ENCODE peak calls at places on chromosomes 4 and X, in five cellular contexts. C is Peyer's patch, J is endothelial cell of umbilical vein, W is suprapubic skin, H is breast epithelium. T is an unnamed sample.

GRCh38 chrX:103248553-103248952 is 6.4 kb downstream of the TCEAL8 start:
- DNase-seq in C (no peak), W (no peak), J (peak), H (no peak), T (no peak)

GRCh38 chrX:39487166-39488006 is 610.4 kb downstream of the BCOR start:
- DNase-seq in C (no peak), H (no peak), W (no peak), J (no peak), T (no peak)

GRCh38 chr4:48268956-48269860 is at the start of gene TEC:
- DNase-seq in C (peak), H (peak), W (peak), J (peak), T (no peak)

GRCh38 chrX:103628386-103629290 is at the start of gene TCEAL1:
- DNase-seq in J (peak), C (peak), H (peak), W (peak), T (no peak)

GRCh38 chrX:130083656-130084382 is 26.5 kb downstream of the ELF4 start:
- DNase-seq in W (no peak), C (peak), J (no peak), H (no peak), T (no peak)

GRCh38 chr4:157115613-157116340 is 39.8 kb downstream of the GLRB start:
- DNase-seq in J (peak), H (no peak), C (no peak), W (no peak), T (no peak)

GRCh38 chr4:137601924-137602323 is 69.6 kb upstream of the PCDH18 start:
- DNase-seq in W (no peak), J (no peak), C (no peak), H (no peak), T (no peak)

GRCh38 chr4:23717528-23718248 is 172.2 kb downstream of the PPARGC1A start:
- DNase-seq in H (no peak), C (no peak), J (no peak), W (no peak), T (no peak)

GRCh38 chr4:107213410-107213809 is 177.3 kb upstream of the DKK2 start:
- DNase-seq in C (no peak), H (no peak), W (no peak), J (no peak), T (no peak)

GRCh38 chr4:61446957-61447356 is 246.8 kb downstream of the ADGRL3 start:
- DNase-seq in W (no peak), J (no peak), H (no peak), C (no peak), T (no peak)

GRCh38 chrX:121333942-121334341 is 286.5 kb downstream of the GLUD2 start:
- DNase-seq in W (no peak), C (no peak), J (no peak), H (no peak), T (no peak)

GRCh38 chr4:143358419-143358818 is 21.7 kb downstream of the GAB1 start:
- DNase-seq in H (no peak), W (no peak), J (no peak), C (no peak), T (no peak)

GRCh38 chrX:45667666-45668065 is 467.0 kb upstream of the DIPK2B start:
- DNase-seq in J (peak), C (no peak), H (no peak), W (no peak), T (no peak)

GRCh38 chr4:127482049-127482448 is 150.7 kb upstream of the INTU start:
- DNase-seq in W (no peak), J (no peak), C (no peak), H (no peak), T (no peak)

GRCh38 chr4:137471895-137472294 is 60.4 kb downstream of the PCDH18 start:
- DNase-seq in J (no peak), C (no peak), W (no peak), H (no peak), T (no peak)

GRCh38 chr4:106266201-106266600 is 49.8 kb downstream of the TBCK start:
- DNase-seq in H (no peak), C (no peak), J (peak), W (no peak), T (no peak)

GRCh38 chrX:24298191-24298590 is 15.7 kb downstream of the SUPT20HL2 start:
- DNase-seq in H (no peak), W (no peak), J (peak), C (no peak), T (no peak)

GRCh38 chrX:24293412-24293811 is 20.5 kb downstream of the SUPT20HL2 start:
- DNase-seq in H (no peak), C (no peak), J (no peak), W (no peak), T (no peak)

GRCh38 chrX:24292358-24292757 is 21.5 kb downstream of the SUPT20HL2 start:
- DNase-seq in W (no peak), C (no peak), J (no peak), H (no peak), T (no peak)

GRCh38 chrX:24294619-24295018 is 19.2 kb downstream of the SUPT20HL2 start:
- DNase-seq in H (no peak), J (peak), W (no peak), C (no peak), T (no peak)
- TF ChIP-seq CTCF in H (no peak), J (peak), W (no peak), C (no peak), T (no peak)

DNA sequence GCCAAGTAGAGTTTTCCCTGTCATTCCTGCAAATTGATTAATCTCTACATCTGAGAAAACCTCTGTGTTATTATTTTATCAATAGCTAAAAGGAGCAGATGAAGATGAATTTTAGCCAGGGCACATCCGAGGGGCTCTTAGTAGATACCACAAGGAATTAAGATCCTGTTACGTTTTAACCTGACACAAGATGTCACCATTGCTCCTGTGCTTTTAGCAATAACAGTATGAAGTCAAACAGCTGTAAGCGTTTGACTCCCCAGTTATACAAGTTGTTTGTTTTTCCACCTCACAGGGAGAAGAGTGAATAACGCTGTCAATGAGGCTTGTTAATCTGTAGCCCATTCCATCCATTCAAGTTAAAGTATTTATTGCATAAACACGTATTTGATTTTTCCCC is 76.0 kb upstream of the AP1S2 start:
- DNase-seq in C (no peak), W (no peak), H (no peak), J (peak), T (no peak)
- TF ChIP-seq CTCF in C (no peak), W (no peak), H (no peak), J (no peak), T (no peak)

DNA sequence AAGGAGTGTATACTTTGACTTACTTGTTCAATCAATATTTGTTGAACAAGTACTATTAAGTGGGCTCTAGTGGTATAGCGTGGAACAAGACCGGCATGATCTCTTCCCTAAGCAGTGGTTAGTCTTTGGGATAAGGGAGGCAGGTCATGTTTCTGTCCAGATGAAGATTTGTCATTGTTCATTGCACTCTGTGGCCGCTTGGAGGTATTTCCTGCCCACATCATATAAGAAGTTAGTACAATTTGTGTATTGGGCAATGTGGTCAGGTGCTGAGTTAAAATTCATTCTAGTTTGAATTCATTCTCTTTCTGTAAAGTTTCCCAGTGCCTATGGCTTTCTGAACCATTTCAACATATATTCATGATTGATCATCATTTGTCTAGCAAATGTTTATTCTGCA is 101.1 kb upstream of the SHISA3 start:
- DNase-seq in C (no peak), H (no peak), J (no peak), W (no peak), T (no peak)
- TF ChIP-seq CTCF in C (no peak), H (no peak), J (no peak), W (no peak), T (no peak)

GRCh38 chr4:30722092-30722915 is 2.1 kb downstream of the PCDH7 start:
- DNase-seq in J (peak), W (no peak), C (no peak), H (no peak), T (no peak)
- TF ChIP-seq CTCF in J (no peak), W (no peak), C (no peak), H (no peak), T (no peak)

DNA sequence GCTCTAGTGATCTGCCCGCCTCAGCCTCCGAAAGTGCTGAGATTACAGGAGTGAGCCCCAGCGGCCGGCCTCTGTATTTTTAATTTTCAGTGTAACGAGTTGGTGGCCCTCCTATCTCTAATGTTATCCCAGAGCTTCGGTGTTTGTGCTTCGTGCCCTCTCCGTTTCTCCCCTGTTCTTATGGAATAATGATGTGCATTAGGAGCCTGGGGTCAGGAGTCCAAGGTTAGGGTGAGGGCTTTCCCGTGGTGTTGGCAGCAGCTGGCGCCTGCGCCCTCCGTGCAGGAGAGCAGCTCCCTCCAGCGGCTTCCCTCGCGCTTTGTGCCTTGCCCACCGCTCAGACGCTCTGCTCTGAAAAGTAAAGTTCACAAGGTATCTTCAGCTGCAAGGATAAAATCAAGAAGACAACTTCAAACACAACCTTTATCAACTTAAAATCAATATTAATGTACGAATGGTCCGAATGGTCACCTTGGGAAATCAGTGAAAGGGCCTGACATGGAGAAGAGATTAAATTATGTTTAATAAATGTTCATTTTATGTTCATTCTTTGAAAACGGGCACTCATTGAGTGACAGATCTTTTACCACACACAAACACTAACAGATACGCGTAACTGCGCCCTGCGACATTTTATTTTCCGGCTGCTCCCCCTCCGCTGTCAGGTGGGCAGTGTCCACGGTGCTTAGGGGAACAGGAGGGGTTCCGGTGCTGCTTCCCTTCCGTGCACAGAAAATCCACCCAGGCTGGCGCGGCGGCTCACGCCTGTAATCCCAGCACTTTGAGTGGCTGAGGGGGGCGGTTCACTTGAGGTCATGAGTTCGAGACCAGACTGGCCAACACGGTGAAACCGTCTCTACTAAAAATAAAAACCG is 62.4 kb downstream of the TRAPPC11 start:
- DNase-seq in C (peak), J (peak), H (no peak), W (no peak), T (no peak)
- TF ChIP-seq CTCF in C (peak), J (peak), H (no peak), W (no peak), T (no peak)

T was measured in vagina.